ENCODE peak calls at places on chromosomes 6 and 20, in eight cellular contexts. J is NCI-H1417, X is putamen, G is RPMI7951, Q is activated T-helper 1 cell treated with Interleukin-2 at 50 U/mL for 16 hours, E is ascending aorta, T is tibial artery, D is coronary artery. K is an unnamed sample.

GRCh38 chr6:113476937-113477839 is 380.0 kb upstream of the MARCKS start:
- DNase-seq in J (peak), X (no peak), G (peak), Q (no peak), E (no peak), T (no peak), D (no peak), K (no peak)

GRCh38 chr6:27241443-27241842 is 6.1 kb upstream of the PRSS16 start:
- DNase-seq in J (no peak), X (no peak), G (peak), Q (no peak), E (no peak), T (no peak), D (no peak), K (no peak)

GRCh38 chr6:151374024-151374423 is 17.3 kb downstream of the ZBTB2 start:
- DNase-seq in J (no peak), X (no peak), G (peak), Q (no peak), E (no peak), T (no peak), D (no peak), K (peak)

GRCh38 chr6:89037156-89037900 is 43.2 kb upstream of the PNRC1 start:
- DNase-seq in J (no peak), X (no peak), G (peak), Q (no peak), E (peak), T (no peak), D (no peak), K (peak)

GRCh38 chr20:11952621-11953020 is 34.9 kb downstream of the BTBD3 start:
- DNase-seq in J (no peak), X (no peak), G (no peak), Q (no peak), E (no peak), T (no peak), D (no peak), K (no peak)

GRCh38 chr20:62042025-62042820 is 23.5 kb downstream of the TAF4 start:
- DNase-seq in J (no peak), X (no peak), G (no peak), Q (no peak), E (no peak), T (no peak), D (no peak), K (no peak)

GRCh38 chr6:11283629-11284028 is 51.2 kb upstream of the NEDD9 start:
- DNase-seq in J (no peak), X (no peak), G (no peak), Q (no peak), E (no peak), T (no peak), D (no peak), K (no peak)

GRCh38 chr20:45508068-45508886 is 7.1 kb downstream of the SPINT3 start:
- DNase-seq in J (no peak), X (no peak), G (no peak), Q (no peak), E (no peak), T (no peak), D (no peak), K (no peak)

GRCh38 chr6:109406196-109406595 is 23.9 kb upstream of the CD164 start:
- DNase-seq in J (no peak), X (no peak), G (peak), Q (no peak), E (peak), T (no peak), D (no peak), K (no peak)

GRCh38 chr6:36682328-36683144 is 4.0 kb downstream of the CDKN1A start:
- DNase-seq in J (peak), X (no peak), G (peak), Q (peak), E (no peak), T (peak), D (no peak), K (peak)

GRCh38 chr6:143962644-143962929 is 45.5 kb downstream of the PLAGL1 start:
- DNase-seq in J (no peak), X (no peak), G (peak), Q (no peak), E (no peak), T (no peak), D (no peak), K (peak)

K was measured in ELF-1.